ENCODE peak calls at places on chromosome 9, in five cellular contexts. N, D, K, F and I are unnamed samples.

GRCh38 chr9:128249914-128250838 is 25.6 kb downstream of the GOLGA2 start:
- DNase-seq in N (peak), D (no peak), K (peak), F (peak), I (peak)

GRCh38 chr9:19967567-19968459 is 179.0 kb upstream of the SLC24A2 start:
- DNase-seq in N (no peak), D (no peak), K (no peak), F (no peak), I (no peak)

GRCh38 chr9:8718121-8718725 is 918.6 kb upstream of the DMAC1 start:
- DNase-seq in N (no peak), D (no peak), K (peak), F (no peak), I (peak)

GRCh38 chr9:95138474-95138873 is 179.0 kb downstream of the FANCC start:
- DNase-seq in N (no peak), D (no peak), K (no peak), F (no peak), I (no peak)

GRCh38 chr9:29209748-29210276 is 1636.5 kb upstream of the C9orf72 start:
- DNase-seq in N (no peak), D (no peak), K (no peak), F (no peak), I (no peak)

GRCh38 chr9:126386088-126386487 is 59.5 kb downstream of the MVB12B start:
- DNase-seq in N (peak), D (peak), K (no peak), F (no peak), I (no peak)

GRCh38 chr9:108844856-108845255 is 10.9 kb downstream of the ACTL7B start:
- DNase-seq in N (no peak), D (no peak), K (no peak), F (no peak), I (no peak)

GRCh38 chr9:8863064-8863463 is 1063.5 kb upstream of the DMAC1 start:
- DNase-seq in N (no peak), D (no peak), K (no peak), F (no peak), I (no peak)

GRCh38 chr9:5561828-5562488 is 51.6 kb downstream of the PDCD1LG2 start:
- DNase-seq in N (no peak), D (no peak), K (no peak), F (no peak), I (no peak)

GRCh38 chr9:135701067-135701967 is 668 bp upstream of the KCNT1 start:
- DNase-seq in N (no peak), D (no peak), K (no peak), F (no peak), I (no peak)

GRCh38 chr9:2874001-2874750 is 30.3 kb upstream of the PUM3 start:
- DNase-seq in N (no peak), D (peak), K (no peak), F (no peak), I (peak)

GRCh38 chr9:82924243-82924605 is 138.7 kb downstream of the RASEF start:
- DNase-seq in N (no peak), D (no peak), K (no peak), F (no peak), I (no peak)

GRCh38 chr9:107620801-107621200 is 131.2 kb upstream of the KLF4 start:
- DNase-seq in N (peak), D (no peak), K (no peak), F (no peak), I (no peak)

GRCh38 chr9:137115394-137116026 is 977 bp upstream of the DPP7 start:
- DNase-seq in N (no peak), D (no peak), K (no peak), F (no peak), I (no peak)

GRCh38 chr9:110615526-110615925 is 36.0 kb upstream of the SVEP1 start:
- DNase-seq in N (no peak), D (peak), K (no peak), F (no peak), I (peak)

GRCh38 chr9:5326893-5327548 is 12.7 kb downstream of the RLN1 start:
- DNase-seq in N (peak), D (no peak), K (no peak), F (peak), I (no peak)

GRCh38 chr9:136831002-136831719 is 11.1 kb upstream of the AJM1 start:
- DNase-seq in N (no peak), D (no peak), K (no peak), F (no peak), I (no peak)

GRCh38 chr9:78566948-78567675 is 270.2 kb downstream of the PSAT1 start:
- DNase-seq in N (no peak), D (peak), K (no peak), F (no peak), I (peak)

GRCh38 chr9:72633966-72634365 is 112.6 kb downstream of the TMC1 start:
- DNase-seq in N (no peak), D (peak), K (no peak), F (no peak), I (peak)

GRCh38 chr9:137441289-137441934 is at the start of gene ENTPD8:
- DNase-seq in N (peak), D (no peak), K (no peak), F (no peak), I (no peak)

GRCh38 chr9:87581513-87581912 is 83.8 kb downstream of the DAPK1 start:
- DNase-seq in N (no peak), D (no peak), K (no peak), F (no peak), I (no peak)